ENCODE peak calls at places on chromosomes 1 and 21, in five cellular contexts. One of them, this sample, is unnamed.

GRCh38 chr1:34162852-34163766 is 1.9 kb downstream of the CSMD2 start:
- DNase-seq in CD4-positive, CD25-positive, alpha-beta regulatory T cell: no peak
- DNase-seq in GM12878: no peak
- DNase-seq in left ventricle myocardium inferior: peak; percentile 59
- DNase-seq in upper lobe of right lung: peak; percentile 89
- DNase-seq in this sample: peak; percentile 75

GRCh38 chr1:76425843-76426145 is 351.2 kb downstream of the ST6GALNAC3 start:
- DNase-seq in CD4-positive, CD25-positive, alpha-beta regulatory T cell: no peak
- DNase-seq in GM12878: no peak
- DNase-seq in left ventricle myocardium inferior: no peak
- DNase-seq in upper lobe of right lung: no peak
- DNase-seq in this sample: no peak

GRCh38 chr1:208081972-208082371 is 162.2 kb downstream of the PLXNA2 start:
- DNase-seq in CD4-positive, CD25-positive, alpha-beta regulatory T cell: no peak
- DNase-seq in GM12878: no peak
- DNase-seq in left ventricle myocardium inferior: no peak
- DNase-seq in upper lobe of right lung: no peak
- DNase-seq in this sample: no peak

GRCh38 chr21:41764558-41765392 is 2.1 kb downstream of the RIPK4 start:
- DNase-seq in CD4-positive, CD25-positive, alpha-beta regulatory T cell: no peak
- DNase-seq in GM12878: no peak
- DNase-seq in left ventricle myocardium inferior: no peak
- DNase-seq in upper lobe of right lung: no peak
- DNase-seq in this sample: no peak

GRCh38 chr21:43882952-43883492 is 18.0 kb downstream of the AGPAT3 start:
- DNase-seq in CD4-positive, CD25-positive, alpha-beta regulatory T cell: no peak
- DNase-seq in GM12878: no peak
- DNase-seq in left ventricle myocardium inferior: no peak
- DNase-seq in upper lobe of right lung: peak; percentile 54
- DNase-seq in this sample: no peak

GRCh38 chr1:19547814-19548213 is 62.5 kb upstream of the CAPZB start:
- DNase-seq in CD4-positive, CD25-positive, alpha-beta regulatory T cell: peak; percentile 19
- DNase-seq in GM12878: no peak
- DNase-seq in left ventricle myocardium inferior: no peak
- DNase-seq in upper lobe of right lung: no peak
- DNase-seq in this sample: no peak

GRCh38 chr1:12276225-12276624 is 46.4 kb downstream of the VPS13D start:
- DNase-seq in CD4-positive, CD25-positive, alpha-beta regulatory T cell: peak; percentile 12
- DNase-seq in GM12878: no peak
- DNase-seq in left ventricle myocardium inferior: no peak
- DNase-seq in upper lobe of right lung: no peak
- DNase-seq in this sample: no peak

GRCh38 chr1:109161836-109162606 is 48.1 kb downstream of the ELAPOR1 start:
- DNase-seq in CD4-positive, CD25-positive, alpha-beta regulatory T cell: no peak
- DNase-seq in GM12878: peak; percentile 58
- DNase-seq in left ventricle myocardium inferior: peak; percentile 34
- DNase-seq in upper lobe of right lung: peak; percentile 73
- DNase-seq in this sample: peak; percentile 73

GRCh38 chr1:111813440-111814304 is 58.0 kb downstream of the DDX20 start:
- DNase-seq in CD4-positive, CD25-positive, alpha-beta regulatory T cell: no peak
- DNase-seq in GM12878: no peak
- DNase-seq in left ventricle myocardium inferior: no peak
- DNase-seq in upper lobe of right lung: no peak
- DNase-seq in this sample: no peak

GRCh38 chr1:214830956-214831355 is 228.0 kb downstream of the CENPF start:
- DNase-seq in CD4-positive, CD25-positive, alpha-beta regulatory T cell: no peak
- DNase-seq in GM12878: no peak
- DNase-seq in left ventricle myocardium inferior: no peak
- DNase-seq in upper lobe of right lung: no peak
- DNase-seq in this sample: no peak

GRCh38 chr1:158951956-158952355 is 20.6 kb downstream of the PYHIN1 start:
- DNase-seq in CD4-positive, CD25-positive, alpha-beta regulatory T cell: no peak
- DNase-seq in GM12878: peak; percentile 30
- DNase-seq in left ventricle myocardium inferior: no peak
- DNase-seq in upper lobe of right lung: no peak
- DNase-seq in this sample: no peak

GRCh38 chr1:195328102-195328501 is 1280.1 kb downstream of the KCNT2 start:
- DNase-seq in CD4-positive, CD25-positive, alpha-beta regulatory T cell: no peak
- DNase-seq in GM12878: no peak
- DNase-seq in left ventricle myocardium inferior: no peak
- DNase-seq in upper lobe of right lung: no peak
- DNase-seq in this sample: no peak

GRCh38 chr1:92317836-92318493 is 19.1 kb downstream of the RPAP2 start:
- DNase-seq in CD4-positive, CD25-positive, alpha-beta regulatory T cell: peak; percentile 13
- DNase-seq in GM12878: no peak
- DNase-seq in left ventricle myocardium inferior: no peak
- DNase-seq in upper lobe of right lung: no peak
- DNase-seq in this sample: no peak

GRCh38 chr1:184945678-184946412 is 28.5 kb downstream of the NIBAN1 start:
- DNase-seq in CD4-positive, CD25-positive, alpha-beta regulatory T cell: no peak
- DNase-seq in GM12878: peak; percentile 31
- DNase-seq in left ventricle myocardium inferior: no peak
- DNase-seq in upper lobe of right lung: no peak
- DNase-seq in this sample: no peak

GRCh38 chr1:5764464-5764863 is 227.8 kb downstream of the NPHP4 start:
- DNase-seq in CD4-positive, CD25-positive, alpha-beta regulatory T cell: no peak
- DNase-seq in GM12878: no peak
- DNase-seq in left ventricle myocardium inferior: no peak
- DNase-seq in upper lobe of right lung: no peak
- DNase-seq in this sample: no peak

DNA sequence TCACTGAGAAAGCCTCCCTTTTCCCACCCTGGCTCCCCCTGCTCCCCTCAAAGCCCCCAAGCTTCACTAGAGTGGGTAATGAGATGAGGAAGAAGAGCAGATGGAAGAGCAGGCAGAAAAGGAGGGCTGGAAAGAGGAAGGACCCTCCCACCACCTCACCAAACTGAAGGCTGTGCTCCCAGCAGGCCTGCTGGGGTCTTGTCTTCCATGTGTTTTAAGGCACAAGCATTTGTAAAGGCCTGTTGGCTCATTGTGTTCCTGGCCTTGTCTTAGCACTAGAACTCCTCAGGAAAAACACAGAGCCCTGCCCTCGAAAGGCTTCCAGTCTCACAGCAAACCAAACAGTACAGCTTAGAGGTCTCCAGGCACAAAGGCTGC is 51.5 kb downstream of the TOMM20 start:
- DNase-seq in CD4-positive, CD25-positive, alpha-beta regulatory T cell: no peak
- DNase-seq in GM12878: no peak
- DNase-seq in left ventricle myocardium inferior: no peak
- DNase-seq in upper lobe of right lung: peak; percentile 16
- DNase-seq in this sample: peak; percentile 13
- H3K4me3 ChIP-seq in CD4-positive, CD25-positive, alpha-beta regulatory T cell: no peak overlapping the region
- H3K4me3 ChIP-seq in GM12878: peak overlapping the region; percentile 9
- H3K4me3 ChIP-seq in left ventricle myocardium inferior: no peak overlapping the region
- H3K4me3 ChIP-seq in upper lobe of right lung: no peak overlapping the region
- H3K4me3 ChIP-seq in this sample: no peak overlapping the region

GRCh38 chr21:32393677-32394001 is 827 bp upstream of the URB1 start:
- DNase-seq in CD4-positive, CD25-positive, alpha-beta regulatory T cell: no peak
- DNase-seq in GM12878: no peak
- DNase-seq in left ventricle myocardium inferior: no peak
- DNase-seq in upper lobe of right lung: no peak
- DNase-seq in this sample: no peak
- H3K4me3 ChIP-seq in CD4-positive, CD25-positive, alpha-beta regulatory T cell: peak overlapping the region; percentile 73
- H3K4me3 ChIP-seq in GM12878: peak overlapping the region; percentile 83
- H3K4me3 ChIP-seq in left ventricle myocardium inferior: peak overlapping the region; percentile 100
- H3K4me3 ChIP-seq in upper lobe of right lung: peak overlapping the region; percentile 94
- H3K4me3 ChIP-seq in this sample: peak overlapping the region; percentile 88

DNA sequence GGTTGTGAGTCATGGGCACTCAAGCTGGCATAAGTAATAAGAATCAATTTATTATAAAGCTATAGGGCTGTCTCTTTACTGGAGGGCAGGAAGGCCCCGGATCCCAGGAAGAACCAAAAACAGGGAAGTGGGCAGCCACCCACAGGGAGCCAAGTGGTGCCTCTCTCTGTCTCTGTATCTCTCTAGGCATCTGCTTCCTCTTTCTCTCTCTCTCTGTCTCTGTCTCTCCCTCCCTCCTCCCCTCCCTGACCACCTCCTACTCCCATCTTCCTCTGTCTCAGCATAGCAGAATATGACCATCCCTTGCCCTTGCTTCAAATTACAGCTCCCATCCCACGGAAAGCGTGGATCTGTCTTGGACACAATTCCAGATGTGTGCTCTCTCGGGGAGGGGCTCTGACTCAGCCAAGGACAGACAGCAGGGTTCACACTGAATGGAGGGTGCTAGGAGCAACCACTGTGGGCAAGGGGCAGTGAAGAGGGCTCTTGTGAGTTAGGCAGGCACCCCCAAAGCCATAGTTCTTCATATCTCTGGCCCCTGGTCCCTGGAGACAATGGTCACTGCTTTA is 80.4 kb upstream of the LPGAT1 start:
- DNase-seq in CD4-positive, CD25-positive, alpha-beta regulatory T cell: no peak
- DNase-seq in GM12878: no peak
- DNase-seq in left ventricle myocardium inferior: no peak
- DNase-seq in upper lobe of right lung: no peak
- DNase-seq in this sample: no peak
- H3K4me3 ChIP-seq in CD4-positive, CD25-positive, alpha-beta regulatory T cell: no peak overlapping the region
- H3K4me3 ChIP-seq in GM12878: no peak overlapping the region
- H3K4me3 ChIP-seq in left ventricle myocardium inferior: no peak overlapping the region
- H3K4me3 ChIP-seq in upper lobe of right lung: no peak overlapping the region
- H3K4me3 ChIP-seq in this sample: no peak overlapping the region

DNA sequence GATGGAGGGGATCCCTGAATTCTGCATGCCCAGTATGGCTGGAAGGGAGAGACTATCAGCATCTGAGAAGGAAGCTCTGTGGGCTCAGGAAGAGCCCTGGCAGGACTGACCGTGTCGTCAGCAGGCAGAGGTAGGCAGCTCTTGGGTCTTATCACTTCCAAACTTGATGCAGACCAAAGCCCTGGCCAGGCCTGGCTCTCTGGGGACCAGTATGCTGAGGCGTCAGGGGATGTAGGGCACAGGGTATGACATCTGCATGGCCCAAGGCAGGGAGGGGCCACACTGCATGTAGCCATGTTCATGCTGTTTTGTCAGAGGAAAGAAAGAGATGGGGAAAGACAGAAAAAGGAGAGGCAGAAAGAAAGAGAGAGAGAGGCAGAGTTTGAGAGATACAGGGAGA is 6.3 kb downstream of the FGR start:
- DNase-seq in CD4-positive, CD25-positive, alpha-beta regulatory T cell: no peak
- DNase-seq in GM12878: no peak
- DNase-seq in left ventricle myocardium inferior: no peak
- DNase-seq in upper lobe of right lung: no peak
- DNase-seq in this sample: no peak
- H3K4me3 ChIP-seq in CD4-positive, CD25-positive, alpha-beta regulatory T cell: no peak overlapping the region
- H3K4me3 ChIP-seq in GM12878: no peak overlapping the region
- H3K4me3 ChIP-seq in left ventricle myocardium inferior: no peak overlapping the region
- H3K4me3 ChIP-seq in upper lobe of right lung: no peak overlapping the region
- H3K4me3 ChIP-seq in this sample: peak overlapping the region; percentile 2

DNA sequence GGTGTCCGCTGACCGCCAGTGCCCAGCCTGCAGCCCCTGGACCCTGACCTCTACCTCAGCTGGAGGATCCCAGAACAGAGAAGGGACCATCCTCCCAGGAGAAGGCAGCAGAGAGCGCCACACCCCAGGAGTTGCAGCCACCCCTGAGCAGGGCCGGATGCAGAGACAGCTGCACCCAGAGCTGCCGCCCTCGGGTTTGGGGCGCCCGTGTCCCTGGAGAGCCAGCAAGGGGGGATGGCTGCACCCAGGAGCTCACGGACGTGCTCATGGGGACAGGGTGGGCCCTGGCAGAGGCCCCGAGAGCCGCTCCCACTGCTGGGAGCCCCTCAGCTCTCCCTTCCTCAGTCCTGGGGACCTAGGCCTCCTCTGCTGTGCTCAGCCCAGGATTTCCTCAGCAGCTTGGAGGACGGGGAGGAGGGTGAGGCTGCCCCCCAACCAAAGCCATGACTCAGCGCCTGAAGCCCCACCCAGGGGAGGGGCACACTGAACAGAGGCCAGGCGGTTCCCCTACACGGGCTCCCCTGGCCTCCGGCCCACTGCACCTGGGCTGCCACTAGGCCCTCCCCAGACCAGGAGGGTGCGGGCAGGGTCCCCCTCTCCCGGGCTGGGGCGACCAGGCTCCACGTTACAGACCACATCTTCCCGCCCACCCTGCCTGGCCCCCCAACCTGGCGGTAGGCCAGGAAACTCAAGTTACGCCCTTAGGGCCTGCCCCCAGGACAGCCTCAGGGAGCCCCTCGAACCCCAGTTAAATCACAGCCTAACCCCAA is 2.2 kb downstream of the ACAP3 start:
- DNase-seq in CD4-positive, CD25-positive, alpha-beta regulatory T cell: peak; percentile 63
- DNase-seq in GM12878: no peak
- DNase-seq in left ventricle myocardium inferior: peak; percentile 75
- DNase-seq in upper lobe of right lung: no peak
- DNase-seq in this sample: peak; percentile 66
- H3K4me3 ChIP-seq in CD4-positive, CD25-positive, alpha-beta regulatory T cell: no peak overlapping the region
- H3K4me3 ChIP-seq in GM12878: peak overlapping the region; percentile 84
- H3K4me3 ChIP-seq in left ventricle myocardium inferior: peak overlapping the region; percentile 81
- H3K4me3 ChIP-seq in upper lobe of right lung: peak overlapping the region; percentile 92
- H3K4me3 ChIP-seq in this sample: peak overlapping the region; percentile 93

GRCh38 chr1:183417691-183418491 is at the start of gene NMNAT2:
- DNase-seq in CD4-positive, CD25-positive, alpha-beta regulatory T cell: no peak
- DNase-seq in GM12878: no peak
- DNase-seq in left ventricle myocardium inferior: no peak
- DNase-seq in upper lobe of right lung: peak; percentile 63
- DNase-seq in this sample: peak; percentile 50

GRCh38 chr1:183416850-183417690 is 1.1 kb downstream of the NMNAT2 start:
- DNase-seq in CD4-positive, CD25-positive, alpha-beta regulatory T cell: peak; percentile 31
- DNase-seq in GM12878: no peak
- DNase-seq in left ventricle myocardium inferior: peak; percentile 71
- DNase-seq in upper lobe of right lung: peak; percentile 82
- DNase-seq in this sample: peak; percentile 70

GRCh38 chr1:183423541-183423940 is 5.4 kb upstream of the NMNAT2 start:
- DNase-seq in CD4-positive, CD25-positive, alpha-beta regulatory T cell: no peak
- DNase-seq in GM12878: no peak
- DNase-seq in left ventricle myocardium inferior: no peak
- DNase-seq in upper lobe of right lung: no peak
- DNase-seq in this sample: no peak

GRCh38 chr1:183418696-183419095 is 516 bp upstream of the NMNAT2 start:
- DNase-seq in CD4-positive, CD25-positive, alpha-beta regulatory T cell: no peak
- DNase-seq in GM12878: no peak
- DNase-seq in left ventricle myocardium inferior: no peak
- DNase-seq in upper lobe of right lung: no peak
- DNase-seq in this sample: no peak

GRCh38 chr1:183419399-183419798 is 1.2 kb upstream of the NMNAT2 start:
- DNase-seq in CD4-positive, CD25-positive, alpha-beta regulatory T cell: no peak
- DNase-seq in GM12878: no peak
- DNase-seq in left ventricle myocardium inferior: no peak
- DNase-seq in upper lobe of right lung: no peak
- DNase-seq in this sample: no peak
- H3K4me3 ChIP-seq in CD4-positive, CD25-positive, alpha-beta regulatory T cell: no peak overlapping the region
- H3K4me3 ChIP-seq in GM12878: no peak overlapping the region
- H3K4me3 ChIP-seq in left ventricle myocardium inferior: no peak overlapping the region
- H3K4me3 ChIP-seq in upper lobe of right lung: no peak overlapping the region
- H3K4me3 ChIP-seq in this sample: no peak overlapping the region

This sample was measured in lower lobe of right lung.